ENCODE peak calls at places on chromosomes 6 and 20, in six cellular contexts. R, V, U, W, M and A are unnamed samples.

GRCh38 chr6:138307816-138308727 is 69.6 kb upstream of the SMIM28 start:
- DNase-seq in R (no peak), V (no peak), U (no peak), W (no peak), M (no peak), A (no peak)

GRCh38 chr20:11271920-11272594 is 598.3 kb upstream of the JAG1 start:
- DNase-seq in R (no peak), V (no peak), U (no peak), W (no peak), M (no peak), A (peak; percentile 17)

GRCh38 chr6:9101920-9102319 is 666.6 kb upstream of the SLC35B3 start:
- DNase-seq in R (no peak), V (no peak), U (no peak), W (no peak), M (no peak), A (no peak)

GRCh38 chr6:15754706-15755079 is 91.9 kb upstream of the DTNBP1 start:
- DNase-seq in R (no peak), V (no peak), U (no peak), W (no peak), M (no peak), A (no peak)

GRCh38 chr20:62975251-62975770 is 22.8 kb downstream of the SLC17A9 start:
- DNase-seq in R (no peak), V (no peak), U (no peak), W (no peak), M (no peak), A (no peak)

GRCh38 chr6:63805808-63806572 is 170.4 kb downstream of the PHF3 start:
- DNase-seq in R (no peak), V (no peak), U (no peak), W (peak; percentile 84), M (peak; percentile 84), A (peak; percentile 72)

GRCh38 chr6:116557863-116558262 is 4.3 kb downstream of the CALHM4 start:
- DNase-seq in R (no peak), V (no peak), U (no peak), W (peak; percentile 62), M (peak; percentile 98), A (no peak)

GRCh38 chr20:49505518-49505917 is 23.1 kb upstream of the KCNB1 start:
- DNase-seq in R (no peak), V (no peak), U (no peak), W (peak; percentile 47), M (peak; percentile 37), A (no peak)